ENCODE peak calls at places on chromosomes 16 and 17, in five cellular contexts. G is GM12878, K is K562, H is HepG2, W is A549. V is an unnamed sample.

GRCh38 chr16:17590711-17591654 is 120.2 kb upstream of the XYLT1 start:
- DNase-seq in K (peak), G (no peak), H (no peak), W (no peak), V (no peak)

GRCh38 chr17:72702998-72703397 is 389.5 kb downstream of the SLC39A11 start:
- DNase-seq in G (no peak), W (no peak), H (no peak), K (no peak), V (no peak)

GRCh38 chr16:88479795-88480760 is 27.0 kb downstream of the ZFPM1 start:
- DNase-seq in W (no peak), H (no peak), G (no peak), K (no peak), V (no peak)

GRCh38 chr16:15949210-15950166 is at the start of gene ABCC1:
- DNase-seq in H (peak), G (no peak), K (peak), W (peak), V (peak)

GRCh38 chr17:66542183-66542966 is 240.0 kb downstream of the PRKCA start:
- DNase-seq in W (no peak), K (peak), H (no peak), G (peak), V (no peak)

GRCh38 chr17:34993031-34993430 is 12.7 kb downstream of the LIG3 start:
- DNase-seq in H (no peak), K (no peak), W (no peak), G (no peak), V (no peak)

GRCh38 chr16:4306439-4307214 is 9.2 kb upstream of the GLIS2 start:
- DNase-seq in H (no peak), K (peak), W (no peak), G (no peak), V (peak)

GRCh38 chr17:55830699-55831098 is 79.8 kb downstream of the PCTP start:
- DNase-seq in H (no peak), K (no peak), W (no peak), G (no peak), V (no peak)

GRCh38 chr17:44918006-44918405 is 2.7 kb upstream of the GFAP start:
- DNase-seq in W (no peak), K (no peak), H (no peak), G (no peak), V (no peak)

GRCh38 chr17:43521389-43521788 is 24.8 kb downstream of the ETV4 start:
- DNase-seq in H (no peak), K (no peak), G (no peak), W (no peak), V (no peak)

GRCh38 chr16:12323007-12323699 is 346.6 kb downstream of the SNX29 start:
- DNase-seq in K (no peak), H (no peak), W (no peak), G (peak), V (no peak)
- TF ChIP-seq JUNB in K (no peak), H (no peak), W (no peak), G (peak), V (no peak)

GRCh38 chr16:52991572-52991971 is 61.1 kb downstream of the CHD9NB start:
- DNase-seq in H (no peak), W (no peak), K (no peak), G (no peak), V (no peak)
- H3K4me2 ChIP-seq in H (no peak), W (no peak), K (no peak), G (no peak), V (no peak)

DNA sequence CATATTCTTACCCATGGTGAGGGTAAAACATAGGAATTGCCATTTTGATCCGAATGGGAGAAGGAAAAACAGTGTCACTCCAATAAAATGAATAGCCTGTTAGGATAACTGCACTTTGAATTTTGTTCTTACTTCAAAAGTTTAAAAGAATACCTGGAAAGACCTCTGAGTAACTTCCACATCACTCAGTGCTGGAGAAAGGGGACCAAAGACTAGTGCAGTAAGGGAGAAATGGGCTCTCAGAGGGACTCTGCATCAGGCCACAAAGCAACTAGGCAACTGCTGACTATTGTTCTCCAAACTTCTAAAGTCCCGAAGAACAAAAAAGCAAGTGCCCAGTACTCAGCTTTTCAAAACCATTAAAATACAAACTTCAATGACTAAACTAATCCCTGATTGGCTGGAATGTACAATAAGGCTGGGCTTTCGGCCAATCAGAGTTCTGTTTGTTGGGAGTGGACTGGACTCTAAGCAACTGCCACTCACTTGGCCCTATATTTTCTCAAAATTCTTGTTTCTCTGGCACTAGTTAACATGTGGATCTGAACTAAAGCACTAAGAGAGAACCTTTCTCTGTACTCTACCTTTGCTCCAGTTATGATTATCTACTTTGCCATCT is 6.2 kb downstream of the DNAJC7 start:
- DNase-seq in H (peak), K (peak), W (peak), G (no peak), V (peak)
- TF ChIP-seq JUNB in H (no peak), K (no peak), W (no peak), G (no peak), V (no peak)

GRCh38 chr16:68117884-68118283 is 32.7 kb downstream of the NFATC3 start:
- DNase-seq in H (no peak), K (no peak), G (no peak), W (no peak), V (no peak)
- H3K4me2 ChIP-seq in H (no peak), K (no peak), G (peak), W (no peak), V (no peak)

GRCh38 chr17:81656118-81656743 is at the start of gene PDE6G:
- DNase-seq in G (no peak), H (no peak), W (no peak), K (no peak), V (no peak)
- TF ChIP-seq JUNB in G (no peak), H (no peak), W (no peak), K (no peak), V (no peak)

DNA sequence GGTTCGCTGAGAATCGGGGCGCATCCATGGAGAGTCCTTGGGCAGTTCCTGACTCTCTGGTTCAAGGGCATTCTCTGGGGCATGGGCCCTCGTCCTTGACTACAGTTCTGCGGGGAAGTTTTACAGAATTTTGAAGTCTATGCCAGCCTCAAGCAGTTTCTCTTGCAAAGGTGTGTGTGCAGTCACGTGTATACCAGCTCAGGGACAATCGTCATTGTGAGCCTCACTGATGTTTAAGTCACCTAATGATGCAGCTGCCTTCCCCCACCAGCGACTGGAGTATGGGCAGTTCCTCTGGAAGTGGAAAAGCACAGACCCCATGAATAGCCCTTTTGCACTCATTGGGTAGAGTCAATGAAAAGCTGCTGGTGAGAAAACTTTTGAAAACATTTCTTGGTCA is 1.3 kb downstream of the PLCG2 start:
- DNase-seq in H (no peak), K (no peak), W (no peak), G (no peak), V (no peak)
- H3K4me2 ChIP-seq in H (no peak), K (no peak), W (peak), G (peak), V (no peak)

GRCh38 chr17:29622337-29623282 is at the start of gene CORO6:
- DNase-seq in G (no peak), W (peak), H (no peak), K (peak), V (peak)
- TF ChIP-seq JUNB in G (no peak), W (no peak), H (no peak), K (no peak), V (no peak)

GRCh38 chr16:51967566-51967965 is 579.4 kb downstream of the TOX3 start:
- DNase-seq in H (no peak), G (no peak), K (no peak), W (no peak), V (no peak)
- H3K4me2 ChIP-seq in H (no peak), G (no peak), K (no peak), W (no peak), V (peak)

V was measured in GM23338.